ENCODE peak calls at places on chromosome 11, in eight cellular contexts. F, K, T, D, O, S, X and Z are unnamed samples.

GRCh38 chr11:127816959-127817358 is 770.4 kb downstream of the ETS1 start:
- DNase-seq in F (peak; percentile 6), K (no peak), T (no peak), D (no peak), O (no peak), S (no peak), X (no peak), Z (no peak)

GRCh38 chr11:38612701-38613100 is 2014.7 kb upstream of the RAG2 start:
- DNase-seq in F (no peak), K (no peak), T (no peak), D (no peak), O (no peak), S (no peak), X (no peak), Z (no peak)

GRCh38 chr11:66918751-66919150 is 39.4 kb downstream of the PC start:
- DNase-seq in F (no peak), K (no peak), T (no peak), D (no peak), O (no peak), S (no peak), X (no peak), Z (no peak)

GRCh38 chr11:111360150-111361043 is 18.7 kb downstream of the POU2AF1 start:
- DNase-seq in F (no peak), K (no peak), T (no peak), D (no peak), O (no peak), S (no peak), X (no peak), Z (no peak)

GRCh38 chr11:122671270-122671906 is 15.9 kb downstream of the UBASH3B start:
- DNase-seq in F (no peak), K (no peak), T (no peak), D (no peak), O (no peak), S (no peak), X (no peak), Z (no peak)

GRCh38 chr11:19819148-19819547 is 106.5 kb downstream of the NAV2 start:
- DNase-seq in F (no peak), K (no peak), T (no peak), D (no peak), O (no peak), S (no peak), X (no peak), Z (no peak)

GRCh38 chr11:108984021-108984420 is 319.2 kb downstream of the DDX10 start:
- DNase-seq in F (no peak), K (no peak), T (no peak), D (no peak), O (no peak), S (no peak), X (no peak), Z (no peak)

GRCh38 chr11:42112896-42113295 is 653.4 kb upstream of the LRRC4C start:
- DNase-seq in F (no peak), K (no peak), T (no peak), D (no peak), O (no peak), S (no peak), X (no peak), Z (no peak)